ENCODE peak calls at places on chromosomes 7 and 10, in nine cellular contexts. K, A, N, X, H, P, M, Q and U are unnamed samples.

GRCh38 chr10:104650072-104650471 is 9.0 kb downstream of the SORCS3 start:
- DNase-seq in X (peak), H (no peak), P (no peak), K (peak), Q (no peak), M (no peak), A (no peak), N (no peak), U (no peak)

GRCh38 chr10:30724296-30724695 is 94.7 kb upstream of the LYZL2 start:
- DNase-seq in P (no peak), X (no peak), Q (no peak), K (no peak), A (no peak), M (no peak), H (no peak), N (no peak), U (no peak)

GRCh38 chr10:70656489-70656888 is 15.8 kb upstream of the ADAMTS14 start:
- DNase-seq in P (no peak), A (peak), X (peak), Q (peak), K (peak), H (no peak), N (peak), M (no peak), U (peak)

GRCh38 chr10:58925381-58925780 is 251.1 kb upstream of the PHYHIPL start:
- DNase-seq in P (no peak), X (no peak), A (no peak), Q (no peak), H (no peak), N (no peak), M (no peak), K (no peak), U (no peak)

GRCh38 chr10:49283491-49283890 is 15.5 kb upstream of the C10orf71 start:
- DNase-seq in X (no peak), P (no peak), Q (no peak), N (no peak), H (no peak), A (peak), M (no peak), K (no peak), U (no peak)

GRCh38 chr7:68511281-68511680 is 1087.0 kb upstream of the AUTS2 start:
- DNase-seq in N (no peak), K (no peak), Q (no peak), P (no peak), M (no peak), A (no peak), X (no peak), H (no peak), U (no peak)

GRCh38 chr7:129462445-129462844 is 28.2 kb downstream of the STRIP2 start:
- DNase-seq in K (no peak), N (no peak), P (no peak), Q (no peak), X (no peak), A (no peak), M (no peak), H (no peak), U (no peak)

GRCh38 chr7:106515321-106515720 is 145.6 kb downstream of the CCDC71L start:
- DNase-seq in N (no peak), X (no peak), H (no peak), K (no peak), M (no peak), A (no peak), Q (no peak), P (no peak), U (no peak)

GRCh38 chr10:126133906-126134703 is 237.7 kb downstream of the FANK1 start:
- DNase-seq in K (peak), A (no peak), H (no peak), N (no peak), P (no peak), X (no peak), M (peak), Q (no peak), U (peak)

GRCh38 chr10:31399631-31400030 is 80.6 kb downstream of the ZEB1 start:
- DNase-seq in H (no peak), X (no peak), P (no peak), K (no peak), A (no peak), N (no peak), M (no peak), Q (no peak), U (no peak)

GRCh38 chr10:3263747-3264146 is 91.2 kb upstream of the PITRM1 start:
- DNase-seq in Q (no peak), X (no peak), P (no peak), H (no peak), N (no peak), K (no peak), M (no peak), A (no peak), U (no peak)

GRCh38 chr10:191703-192518 is 56.7 kb downstream of the ZMYND11 start:
- DNase-seq in K (no peak), H (no peak), P (no peak), Q (no peak), N (no peak), X (no peak), M (no peak), A (no peak), U (no peak)

GRCh38 chr7:10940748-10941358 is 32.8 kb upstream of the PHF14 start:
- DNase-seq in P (peak), K (peak), H (no peak), A (no peak), Q (no peak), M (no peak), N (no peak), X (no peak), U (no peak)